ENCODE peak calls at places on chromosomes 4 and X, in eight cellular contexts. One of them, this sample, is unnamed.

GRCh38 chr4:93657527-93657926 is 171.0 kb upstream of the ATOH1 start:
- DNase-seq in mucosa of gallbladder: no peak
- DNase-seq in EL: no peak
- DNase-seq in left ventricle myocardium superior: no peak
- DNase-seq in ELR: no peak
- DNase-seq in stimulated activated CD4-positive, alpha-beta T cell treated with anti-CD3 and anti-CD28 coated beads, Interleukin-2, amount 100 ng/mL, for 48 hours: no peak
- DNase-seq in OCI-LY7: no peak
- DNase-seq in fibroblast of lung: no peak
- DNase-seq in this sample: no peak

GRCh38 chr4:112073201-112073600 is 72.1 kb upstream of the FAM241A start:
- DNase-seq in mucosa of gallbladder: no peak
- DNase-seq in EL: no peak
- DNase-seq in left ventricle myocardium superior: no peak
- DNase-seq in ELR: no peak
- DNase-seq in stimulated activated CD4-positive, alpha-beta T cell treated with anti-CD3 and anti-CD28 coated beads, Interleukin-2, amount 100 ng/mL, for 48 hours: no peak
- DNase-seq in OCI-LY7: no peak
- DNase-seq in fibroblast of lung: no peak
- DNase-seq in this sample: no peak

GRCh38 chr4:46442963-46443362 is 53.0 kb upstream of the GABRA2 start:
- DNase-seq in mucosa of gallbladder: no peak
- DNase-seq in EL: no peak
- DNase-seq in left ventricle myocardium superior: no peak
- DNase-seq in ELR: no peak
- DNase-seq in stimulated activated CD4-positive, alpha-beta T cell treated with anti-CD3 and anti-CD28 coated beads, Interleukin-2, amount 100 ng/mL, for 48 hours: no peak
- DNase-seq in OCI-LY7: no peak
- DNase-seq in fibroblast of lung: no peak
- DNase-seq in this sample: no peak

GRCh38 chr4:82776925-82777542 is 21.6 kb downstream of the SCD5 start:
- DNase-seq in mucosa of gallbladder: no peak
- DNase-seq in EL: peak
- DNase-seq in left ventricle myocardium superior: no peak
- DNase-seq in ELR: no peak
- DNase-seq in stimulated activated CD4-positive, alpha-beta T cell treated with anti-CD3 and anti-CD28 coated beads, Interleukin-2, amount 100 ng/mL, for 48 hours: no peak
- DNase-seq in OCI-LY7: no peak
- DNase-seq in fibroblast of lung: peak
- DNase-seq in this sample: no peak

GRCh38 chr4:170589597-170590191 is 499.9 kb upstream of the AADAT start:
- DNase-seq in mucosa of gallbladder: no peak
- DNase-seq in EL: peak
- DNase-seq in left ventricle myocardium superior: no peak
- DNase-seq in ELR: peak
- DNase-seq in stimulated activated CD4-positive, alpha-beta T cell treated with anti-CD3 and anti-CD28 coated beads, Interleukin-2, amount 100 ng/mL, for 48 hours: no peak
- DNase-seq in OCI-LY7: peak
- DNase-seq in fibroblast of lung: peak
- DNase-seq in this sample: peak

GRCh38 chrX:34562006-34562405 is 95.1 kb downstream of the TMEM47 start:
- DNase-seq in mucosa of gallbladder: no peak
- DNase-seq in EL: no peak
- DNase-seq in left ventricle myocardium superior: no peak
- DNase-seq in ELR: no peak
- DNase-seq in stimulated activated CD4-positive, alpha-beta T cell treated with anti-CD3 and anti-CD28 coated beads, Interleukin-2, amount 100 ng/mL, for 48 hours: no peak
- DNase-seq in OCI-LY7: no peak
- DNase-seq in fibroblast of lung: peak
- DNase-seq in this sample: no peak

GRCh38 chr4:87465739-87466366 is 43.5 kb downstream of the NUDT9 start:
- DNase-seq in mucosa of gallbladder: no peak
- DNase-seq in EL: peak
- DNase-seq in left ventricle myocardium superior: no peak
- DNase-seq in ELR: peak
- DNase-seq in stimulated activated CD4-positive, alpha-beta T cell treated with anti-CD3 and anti-CD28 coated beads, Interleukin-2, amount 100 ng/mL, for 48 hours: peak
- DNase-seq in OCI-LY7: peak
- DNase-seq in fibroblast of lung: peak
- DNase-seq in this sample: no peak

GRCh38 chr4:15420642-15421041 is 7.2 kb upstream of the C1QTNF7 start:
- DNase-seq in mucosa of gallbladder: no peak
- DNase-seq in EL: peak
- DNase-seq in left ventricle myocardium superior: no peak
- DNase-seq in ELR: peak
- DNase-seq in stimulated activated CD4-positive, alpha-beta T cell treated with anti-CD3 and anti-CD28 coated beads, Interleukin-2, amount 100 ng/mL, for 48 hours: no peak
- DNase-seq in OCI-LY7: no peak
- DNase-seq in fibroblast of lung: peak
- DNase-seq in this sample: no peak

GRCh38 chr4:103934178-103934789 is 214.5 kb upstream of the TACR3 start:
- DNase-seq in mucosa of gallbladder: no peak
- DNase-seq in EL: peak
- DNase-seq in left ventricle myocardium superior: no peak
- DNase-seq in ELR: peak
- DNase-seq in stimulated activated CD4-positive, alpha-beta T cell treated with anti-CD3 and anti-CD28 coated beads, Interleukin-2, amount 100 ng/mL, for 48 hours: peak
- DNase-seq in OCI-LY7: peak
- DNase-seq in fibroblast of lung: peak
- DNase-seq in this sample: peak

GRCh38 chr4:62814510-62815047 is 1594.7 kb downstream of the TECRL start:
- DNase-seq in mucosa of gallbladder: no peak
- DNase-seq in EL: no peak
- DNase-seq in left ventricle myocardium superior: no peak
- DNase-seq in ELR: peak
- DNase-seq in stimulated activated CD4-positive, alpha-beta T cell treated with anti-CD3 and anti-CD28 coated beads, Interleukin-2, amount 100 ng/mL, for 48 hours: no peak
- DNase-seq in OCI-LY7: no peak
- DNase-seq in fibroblast of lung: no peak
- DNase-seq in this sample: no peak

GRCh38 chrX:154358829-154359228 is 15.6 kb downstream of the FLNA start:
- DNase-seq in mucosa of gallbladder: no peak
- DNase-seq in EL: no peak
- DNase-seq in left ventricle myocardium superior: no peak
- DNase-seq in ELR: no peak
- DNase-seq in stimulated activated CD4-positive, alpha-beta T cell treated with anti-CD3 and anti-CD28 coated beads, Interleukin-2, amount 100 ng/mL, for 48 hours: no peak
- DNase-seq in OCI-LY7: no peak
- DNase-seq in fibroblast of lung: no peak
- DNase-seq in this sample: no peak

GRCh38 chrX:140765043-140765784 is 55.7 kb downstream of the LINC00632 start:
- DNase-seq in mucosa of gallbladder: no peak
- DNase-seq in EL: peak
- DNase-seq in left ventricle myocardium superior: no peak
- DNase-seq in ELR: peak
- DNase-seq in stimulated activated CD4-positive, alpha-beta T cell treated with anti-CD3 and anti-CD28 coated beads, Interleukin-2, amount 100 ng/mL, for 48 hours: no peak
- DNase-seq in OCI-LY7: no peak
- DNase-seq in fibroblast of lung: peak
- DNase-seq in this sample: no peak

GRCh38 chr4:145216532-145216931 is 36.1 kb upstream of the OTUD4 start:
- DNase-seq in mucosa of gallbladder: no peak
- DNase-seq in EL: peak
- DNase-seq in left ventricle myocardium superior: no peak
- DNase-seq in ELR: peak
- DNase-seq in stimulated activated CD4-positive, alpha-beta T cell treated with anti-CD3 and anti-CD28 coated beads, Interleukin-2, amount 100 ng/mL, for 48 hours: no peak
- DNase-seq in OCI-LY7: peak
- DNase-seq in fibroblast of lung: peak
- DNase-seq in this sample: no peak

GRCh38 chr4:140131663-140132229 is 22.2 kb downstream of the MAML3 start:
- DNase-seq in mucosa of gallbladder: no peak
- DNase-seq in EL: no peak
- DNase-seq in left ventricle myocardium superior: no peak
- DNase-seq in ELR: no peak
- DNase-seq in stimulated activated CD4-positive, alpha-beta T cell treated with anti-CD3 and anti-CD28 coated beads, Interleukin-2, amount 100 ng/mL, for 48 hours: no peak
- DNase-seq in OCI-LY7: no peak
- DNase-seq in fibroblast of lung: no peak
- DNase-seq in this sample: no peak

GRCh38 chr4:14783011-14783877 is 219.0 kb upstream of the CPEB2 start:
- DNase-seq in mucosa of gallbladder: no peak
- DNase-seq in EL: peak
- DNase-seq in left ventricle myocardium superior: no peak
- DNase-seq in ELR: peak
- DNase-seq in stimulated activated CD4-positive, alpha-beta T cell treated with anti-CD3 and anti-CD28 coated beads, Interleukin-2, amount 100 ng/mL, for 48 hours: peak
- DNase-seq in OCI-LY7: no peak
- DNase-seq in fibroblast of lung: peak
- DNase-seq in this sample: no peak

This sample was measured in NCI-H1048.